ENCODE peak calls at places on chromosomes 1 and 21, in five cellular contexts. G is psoas muscle, P is MM.1S, X is breast epithelium, Y is left ventricle myocardium inferior. V is an unnamed sample.

GRCh38 chr1:68087184-68087583 is 36.8 kb upstream of the DIRAS3 start:
- DNase-seq in X (no peak), Y (no peak), G (no peak), P (no peak), V (no peak)

GRCh38 chr1:172293379-172293778 is 127.1 kb upstream of the C1orf105 start:
- DNase-seq in G (no peak), X (no peak), Y (no peak), P (no peak), V (no peak)

GRCh38 chr1:94871031-94871430 is 50.9 kb downstream of the SLC44A3 start:
- DNase-seq in X (no peak), G (no peak), P (no peak), Y (no peak), V (no peak)

GRCh38 chr1:244414543-244414942 is 37.2 kb downstream of the ADSS2 start:
- DNase-seq in X (no peak), G (no peak), P (no peak), Y (no peak), V (no peak)

GRCh38 chr1:54885863-54886723 is 902 bp downstream of the DHCR24 start:
- DNase-seq in X (no peak), P (no peak), Y (no peak), G (no peak), V (peak)

GRCh38 chr1:47340227-47340626 is 6.6 kb downstream of the CMPK1 start:
- DNase-seq in G (no peak), Y (no peak), P (no peak), X (no peak), V (no peak)

GRCh38 chr1:59072017-59072947 is 224.6 kb upstream of the FGGY start:
- DNase-seq in X (no peak), P (peak), G (peak), Y (no peak), V (no peak)

GRCh38 chr1:107992341-107992740 is 27.4 kb upstream of the VAV3 start:
- DNase-seq in X (no peak), Y (no peak), P (no peak), G (no peak), V (no peak)

GRCh38 chr1:22469219-22469618 is 17.6 kb downstream of the ZBTB40 start:
- DNase-seq in X (no peak), P (no peak), G (no peak), Y (no peak), V (no peak)

GRCh38 chr1:208523007-208523406 is 278.8 kb upstream of the PLXNA2 start:
- DNase-seq in P (no peak), Y (no peak), X (no peak), G (no peak), V (no peak)

GRCh38 chr1:86938450-86938849 is 24.0 kb downstream of the HS2ST1 start:
- DNase-seq in X (no peak), G (no peak), Y (no peak), P (no peak), V (no peak)

GRCh38 chr1:186841599-186841998 is 12.8 kb downstream of the PLA2G4A start:
- DNase-seq in Y (no peak), P (no peak), X (no peak), G (no peak), V (no peak)

GRCh38 chr1:210467440-210468040 is 138.8 kb downstream of the HHAT start:
- DNase-seq in G (no peak), X (no peak), Y (no peak), P (no peak), V (no peak)

GRCh38 chr1:29525941-29526340 is 289.6 kb downstream of the PTPRU start:
- DNase-seq in Y (no peak), X (no peak), P (no peak), G (no peak), V (no peak)

GRCh38 chr21:23008803-23009202 is 2010.6 kb downstream of the NCAM2 start:
- DNase-seq in P (no peak), G (no peak), X (no peak), Y (no peak), V (no peak)

GRCh38 chr1:86990826-86991225 is 76.4 kb downstream of the HS2ST1 start:
- DNase-seq in Y (no peak), P (no peak), G (no peak), X (no peak), V (no peak)

GRCh38 chr1:91805343-91805801 is 80.6 kb downstream of the TGFBR3 start:
- DNase-seq in X (no peak), G (no peak), P (no peak), Y (no peak), V (no peak)

GRCh38 chr1:181772714-181773113 is 288.8 kb downstream of the ZNF648 start:
- DNase-seq in X (no peak), Y (no peak), G (no peak), P (no peak), V (no peak)

GRCh38 chr1:239819756-239820155 is 271.9 kb upstream of the FMN2 start:
- DNase-seq in G (no peak), X (no peak), Y (no peak), P (no peak), V (no peak)

GRCh38 chr1:117068580-117068979 is 8.5 kb downstream of the TTF2 start:
- DNase-seq in P (no peak), X (no peak), Y (no peak), G (no peak), V (no peak)

GRCh38 chr1:74731399-74732052 is 1.3 kb downstream of the CRYZ start:
- DNase-seq in P (no peak), X (no peak), Y (no peak), G (no peak), V (no peak)

GRCh38 chr1:113557176-113557575 is 166.9 kb downstream of the MAGI3 start:
- DNase-seq in X (no peak), G (no peak), Y (no peak), P (no peak), V (no peak)

GRCh38 chr1:53462769-53463501 is 3.7 kb downstream of the DMRTB1 start:
- DNase-seq in P (no peak), X (no peak), Y (no peak), G (no peak), V (no peak)

GRCh38 chr1:100869996-100870395 is 24.6 kb downstream of the EXTL2 start:
- DNase-seq in P (no peak), X (no peak), G (no peak), Y (no peak), V (no peak)

GRCh38 chr1:193143285-193143684 is 21.5 kb downstream of the CDC73 start:
- DNase-seq in Y (no peak), X (no peak), G (no peak), P (no peak), V (no peak)

DNA sequence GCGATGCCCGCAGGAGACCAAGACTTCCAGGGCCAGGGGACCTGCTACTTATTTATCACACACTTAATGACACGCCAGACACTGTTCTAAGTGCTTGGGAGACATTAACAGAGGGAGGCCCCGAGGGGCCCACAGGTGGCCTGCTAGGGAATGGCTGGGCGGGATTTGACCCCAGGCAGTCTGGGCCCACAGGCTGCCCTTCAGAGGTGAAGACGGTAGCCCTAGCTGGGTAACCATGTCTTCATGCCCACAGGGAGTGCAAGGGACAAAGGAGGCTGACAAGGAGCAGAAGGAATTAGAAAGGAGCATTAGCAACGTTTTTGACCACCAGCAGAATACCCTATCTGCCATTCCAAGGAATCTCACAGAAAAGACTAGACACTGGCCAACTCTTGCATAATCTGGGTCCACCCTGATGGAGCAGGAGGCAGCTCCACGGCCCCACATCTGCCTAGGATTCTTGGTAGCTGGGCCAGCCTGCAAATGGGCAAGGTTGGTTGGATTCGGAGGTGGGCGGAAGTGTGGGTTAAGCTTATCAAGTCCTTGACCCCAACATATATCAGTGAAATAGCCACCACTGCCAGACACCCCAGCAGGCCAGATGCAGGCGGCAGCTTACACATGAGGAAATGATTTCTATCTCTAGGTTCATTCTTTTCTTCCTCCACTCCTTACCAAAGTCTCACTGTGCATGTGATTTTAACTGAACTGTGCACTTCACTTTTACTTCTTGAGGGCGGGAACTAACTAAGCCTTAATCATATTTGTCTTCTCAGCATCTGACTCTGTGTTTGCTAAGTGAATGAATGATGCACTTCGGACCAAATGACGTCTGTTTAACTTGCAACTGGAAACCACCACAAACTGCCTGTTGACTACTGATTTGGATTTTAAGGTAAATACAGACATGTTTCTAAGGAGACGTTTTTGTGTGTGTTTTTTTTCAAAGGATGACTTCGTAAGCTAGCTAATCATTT is 3.4 kb upstream of the ETS2 start:
- DNase-seq in G (no peak), X (no peak), P (no peak), Y (no peak), V (no peak)
- H3K27ac ChIP-seq in G (no peak), X (no peak), P (no peak), Y (no peak), V (no peak)

GRCh38 chr1:156671804-156672203 is 5.4 kb downstream of the NES start:
- DNase-seq in X (no peak), Y (no peak), G (no peak), P (no peak), V (no peak)

GRCh38 chr1:156668801-156669637 is 8.2 kb downstream of the NES start:
- DNase-seq in X (no peak), G (no peak), P (no peak), Y (no peak), V (no peak)

GRCh38 chr1:156669794-156670193 is 7.4 kb downstream of the NES start:
- DNase-seq in P (no peak), G (no peak), Y (no peak), X (no peak), V (no peak)

GRCh38 chr1:156670359-156670758 is 6.8 kb downstream of the NES start:
- DNase-seq in G (no peak), Y (no peak), X (no peak), P (no peak), V (no peak)

GRCh38 chr1:156670791-156671190 is 6.4 kb downstream of the NES start:
- DNase-seq in X (no peak), Y (no peak), P (no peak), G (no peak), V (no peak)
- H3K27ac ChIP-seq in X (peak), Y (peak), P (no peak), G (peak), V (no peak)

GRCh38 chr1:25568090-25568833 is 24.9 kb downstream of the LDLRAP1 start:
- DNase-seq in P (no peak), Y (no peak), G (peak), X (peak), V (no peak)
- H3K27ac ChIP-seq in P (no peak), Y (peak), G (peak), X (peak), V (peak)

DNA sequence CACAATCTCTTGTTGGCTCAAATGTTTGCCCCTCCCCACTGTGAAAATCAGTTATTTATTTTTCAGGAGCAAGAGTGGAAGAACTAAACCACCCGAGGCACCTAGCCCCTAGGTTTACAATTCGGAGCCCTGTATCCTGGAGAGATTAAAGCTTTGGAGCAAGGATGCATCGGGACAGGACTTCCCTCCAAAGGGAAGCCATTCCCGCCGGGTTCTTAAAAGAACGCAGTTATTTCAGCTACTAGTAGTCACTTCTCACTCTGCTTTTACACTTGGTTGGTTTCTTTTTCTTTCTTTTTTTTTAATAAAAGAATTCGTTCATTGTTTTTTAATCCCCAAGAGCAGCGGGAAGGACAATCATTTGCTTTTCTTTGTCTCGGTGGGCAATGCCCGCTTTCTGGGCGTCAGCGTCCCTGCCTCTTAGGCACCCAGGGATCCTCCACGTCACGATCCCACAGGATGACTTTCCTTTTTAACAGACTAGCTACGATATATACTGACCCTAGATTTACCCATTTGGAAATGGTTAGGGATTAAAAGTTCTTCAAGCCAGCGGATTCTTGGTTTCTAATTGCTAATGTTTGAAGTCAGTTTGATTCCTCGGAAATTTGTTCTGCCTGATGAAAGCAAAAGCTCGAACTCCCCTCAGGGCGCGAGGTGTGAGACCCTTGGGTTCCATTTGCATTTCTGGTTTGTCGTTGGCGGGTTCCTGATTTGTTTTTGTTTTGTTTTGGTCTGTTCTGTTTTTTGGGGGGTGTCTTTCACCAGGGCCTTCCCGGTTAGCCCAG is 9.0 kb downstream of the TBX15 start:
- DNase-seq in P (no peak), G (no peak), X (no peak), Y (no peak), V (no peak)
- H3K27ac ChIP-seq in P (no peak), G (peak), X (peak), Y (no peak), V (no peak)

DNA sequence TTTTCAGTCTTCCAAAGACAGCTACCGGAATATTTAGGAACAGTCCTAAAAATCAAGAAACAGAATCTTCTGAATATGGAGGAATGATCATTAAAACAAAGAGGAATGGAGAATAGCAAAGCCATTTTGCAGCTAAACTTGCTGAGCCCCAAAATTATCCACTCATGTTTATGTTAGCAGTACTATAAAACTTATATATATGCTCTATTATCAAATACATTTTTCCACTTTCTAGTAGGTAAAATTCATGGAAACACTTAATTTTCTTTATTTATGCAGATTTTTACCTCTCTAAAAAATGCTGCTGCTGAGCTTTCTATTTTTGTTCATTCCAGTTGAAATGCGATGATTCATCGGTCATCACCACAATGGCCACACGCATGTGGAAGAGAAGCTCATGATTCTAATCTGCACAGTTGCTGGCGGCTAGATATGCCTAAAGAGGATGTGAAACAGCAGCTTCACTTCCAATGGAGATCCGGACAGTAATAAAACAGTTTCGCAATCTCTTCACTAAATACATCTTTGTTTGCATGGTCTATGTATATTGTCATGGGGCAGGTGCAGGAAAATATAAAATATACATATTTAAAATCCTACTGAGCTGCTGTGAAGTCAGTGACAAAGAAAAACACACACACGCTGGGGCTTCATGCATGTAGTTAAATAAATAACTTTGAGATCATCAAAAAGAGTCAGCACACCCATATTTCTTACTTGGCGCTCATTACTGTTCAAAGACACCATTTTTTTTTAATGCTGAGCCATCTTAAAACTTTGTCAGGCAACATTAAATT is 292.2 kb downstream of the SMYD3 start:
- DNase-seq in P (peak), X (peak), G (no peak), Y (no peak), V (no peak)
- H3K27ac ChIP-seq in P (peak), X (no peak), G (no peak), Y (no peak), V (no peak)

GRCh38 chr1:222909586-222909985 is 94.7 kb downstream of the DISP1 start:
- DNase-seq in G (peak), Y (no peak), X (no peak), P (no peak), V (no peak)

GRCh38 chr1:222911866-222912265 is 97.0 kb downstream of the DISP1 start:
- DNase-seq in Y (no peak), X (no peak), G (no peak), P (no peak), V (no peak)

GRCh38 chr1:222910699-222911098 is 95.9 kb downstream of the DISP1 start:
- DNase-seq in P (no peak), G (no peak), X (no peak), Y (no peak), V (no peak)

GRCh38 chr1:222914861-222915632 is 100.2 kb downstream of the DISP1 start:
- DNase-seq in G (no peak), P (no peak), X (no peak), Y (no peak), V (no peak)

GRCh38 chr1:222912730-222913129 is 97.9 kb downstream of the DISP1 start:
- DNase-seq in X (no peak), Y (no peak), P (no peak), G (no peak), V (no peak)
- H3K27ac ChIP-seq in X (no peak), Y (no peak), P (no peak), G (no peak), V (no peak)

GRCh38 chr21:29182674-29183073 is 52.2 kb downstream of the MAP3K7CL start:
- DNase-seq in Y (no peak), X (no peak), G (no peak), P (no peak), V (no peak)
- H3K27ac ChIP-seq in Y (peak), X (peak), G (peak), P (no peak), V (peak)

DNA sequence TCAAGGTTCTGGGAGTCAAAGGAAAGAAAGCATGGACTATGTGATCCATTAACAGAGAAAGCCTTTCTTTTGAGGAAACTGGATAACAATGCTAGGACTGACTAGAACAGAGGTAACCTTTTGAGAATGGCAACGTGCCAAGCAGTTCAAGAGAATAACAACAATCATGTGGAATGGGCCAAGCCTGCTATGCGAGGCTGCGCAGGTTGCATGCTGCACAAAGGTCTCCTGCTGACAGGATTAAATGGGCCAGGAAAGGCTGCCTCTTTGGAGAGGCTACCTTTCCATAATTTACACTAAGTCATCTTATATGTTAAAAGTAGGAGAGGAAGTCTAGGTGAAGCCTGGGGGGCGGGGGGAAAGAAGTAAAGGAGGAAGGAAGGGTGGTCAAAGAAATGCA is 5.8 kb downstream of the PCNX2 start:
- DNase-seq in G (no peak), Y (no peak), X (no peak), P (no peak), V (no peak)
- H3K27ac ChIP-seq in G (no peak), Y (no peak), X (no peak), P (no peak), V (no peak)

V was measured in caudate nucleus.